ENCODE peak calls at places on chromosomes 3 and 15, in six cellular contexts. One of them, this sample, is unnamed.

GRCh38 chr3:49466047-49466446 is 4.0 kb upstream of the DAG1 start:
- DNase-seq in suprapubic skin: no peak
- DNase-seq in endothelial cell of umbilical vein: no peak
- DNase-seq in Peyer's patch: no peak
- DNase-seq in H1: no peak
- DNase-seq in heart left ventricle: no peak
- DNase-seq in this sample: no peak

GRCh38 chr3:61730058-61730457 is 168.7 kb downstream of the PTPRG start:
- DNase-seq in suprapubic skin: no peak
- DNase-seq in H1: no peak
- DNase-seq in Peyer's patch: no peak
- DNase-seq in heart left ventricle: no peak
- DNase-seq in endothelial cell of umbilical vein: no peak
- DNase-seq in this sample: no peak

GRCh38 chr3:146554168-146554760 is 9.9 kb upstream of the PLSCR1 start:
- DNase-seq in H1: no peak
- DNase-seq in endothelial cell of umbilical vein: no peak
- DNase-seq in suprapubic skin: no peak
- DNase-seq in Peyer's patch: no peak
- DNase-seq in heart left ventricle: no peak
- DNase-seq in this sample: peak

GRCh38 chr3:193716155-193716554 is 123.1 kb downstream of the OPA1 start:
- DNase-seq in H1: no peak
- DNase-seq in heart left ventricle: no peak
- DNase-seq in endothelial cell of umbilical vein: no peak
- DNase-seq in Peyer's patch: no peak
- DNase-seq in suprapubic skin: no peak
- DNase-seq in this sample: no peak

GRCh38 chr3:114092151-114093000 is 35.8 kb downstream of the QTRT2 start:
- DNase-seq in endothelial cell of umbilical vein: peak
- DNase-seq in suprapubic skin: no peak
- DNase-seq in heart left ventricle: no peak
- DNase-seq in H1: no peak
- DNase-seq in Peyer's patch: no peak
- DNase-seq in this sample: no peak

GRCh38 chr15:50358805-50359204 is 3.8 kb upstream of the GABPB1 start:
- DNase-seq in Peyer's patch: no peak
- DNase-seq in endothelial cell of umbilical vein: peak
- DNase-seq in heart left ventricle: no peak
- DNase-seq in H1: no peak
- DNase-seq in suprapubic skin: no peak
- DNase-seq in this sample: peak

GRCh38 chr3:20066079-20066478 is 25.8 kb downstream of the KAT2B start:
- DNase-seq in H1: no peak
- DNase-seq in Peyer's patch: no peak
- DNase-seq in suprapubic skin: no peak
- DNase-seq in heart left ventricle: no peak
- DNase-seq in endothelial cell of umbilical vein: no peak
- DNase-seq in this sample: no peak

GRCh38 chr3:141486735-141487418 is at the start of gene RASA2:
- DNase-seq in heart left ventricle: peak
- DNase-seq in suprapubic skin: no peak
- DNase-seq in Peyer's patch: peak
- DNase-seq in endothelial cell of umbilical vein: peak
- DNase-seq in H1: peak
- DNase-seq in this sample: peak

GRCh38 chr3:117892431-117892841 is 1142.2 kb downstream of the IGSF11 start:
- DNase-seq in endothelial cell of umbilical vein: no peak
- DNase-seq in H1: no peak
- DNase-seq in Peyer's patch: no peak
- DNase-seq in heart left ventricle: no peak
- DNase-seq in suprapubic skin: no peak
- DNase-seq in this sample: no peak

GRCh38 chr3:157445897-157446296 is 9.2 kb downstream of the PTX3 start:
- DNase-seq in endothelial cell of umbilical vein: peak
- DNase-seq in suprapubic skin: no peak
- DNase-seq in H1: no peak
- DNase-seq in Peyer's patch: no peak
- DNase-seq in heart left ventricle: no peak
- DNase-seq in this sample: no peak

GRCh38 chr3:123809597-123809996 is 74.5 kb downstream of the MYLK start:
- DNase-seq in Peyer's patch: no peak
- DNase-seq in heart left ventricle: no peak
- DNase-seq in endothelial cell of umbilical vein: peak
- DNase-seq in suprapubic skin: no peak
- DNase-seq in H1: no peak
- DNase-seq in this sample: no peak

DNA sequence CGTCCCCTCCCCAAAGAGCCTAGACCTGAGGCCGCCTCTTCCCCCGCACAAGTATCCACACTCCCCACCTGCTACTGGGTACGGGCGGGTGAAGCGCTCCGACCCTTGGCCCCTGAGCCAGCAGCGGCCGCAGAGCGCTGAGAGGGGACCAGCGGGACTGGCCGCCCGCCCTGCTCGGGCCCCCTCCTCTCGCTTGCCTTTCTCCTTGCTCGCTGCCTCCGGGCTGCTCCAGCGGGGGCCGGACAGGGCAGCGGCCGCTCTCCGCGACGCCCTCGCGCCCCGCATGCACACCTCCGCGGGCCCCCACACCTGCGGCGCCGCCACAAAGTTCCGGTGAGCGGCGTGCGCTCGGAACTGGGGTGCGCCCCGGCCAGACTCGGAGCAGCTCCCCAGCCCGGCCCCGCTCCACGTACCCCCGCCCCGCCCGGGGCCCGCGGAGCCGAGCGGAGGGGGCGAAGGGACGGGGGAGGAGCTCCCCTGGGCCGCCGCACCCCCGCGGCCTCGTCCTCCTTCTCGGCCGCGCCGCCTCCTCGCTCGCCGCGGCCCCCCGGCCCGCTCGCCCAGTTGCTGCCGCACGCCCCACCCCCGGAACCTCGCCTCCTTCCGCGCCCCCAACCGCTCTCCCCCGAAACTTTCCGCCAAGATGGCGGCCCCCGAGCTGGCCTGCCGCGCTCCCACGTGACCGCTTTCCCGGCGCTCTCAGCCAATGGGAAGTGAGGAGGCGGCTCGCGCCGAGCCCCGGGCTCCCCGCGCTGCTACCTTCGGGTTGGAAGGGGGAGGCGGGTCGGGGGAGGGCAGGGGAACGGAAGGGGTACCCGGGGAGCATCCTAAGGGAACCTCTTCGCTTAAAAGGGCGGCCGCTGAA is 704 bp downstream of the DLG1 start:
- DNase-seq in suprapubic skin: peak
- DNase-seq in endothelial cell of umbilical vein: peak
- DNase-seq in heart left ventricle: peak
- DNase-seq in H1: peak
- DNase-seq in Peyer's patch: peak
- DNase-seq in this sample: peak
- TF ChIP-seq POLR2A in suprapubic skin: no peak
- TF ChIP-seq POLR2A in endothelial cell of umbilical vein: peak
- TF ChIP-seq POLR2A in heart left ventricle: no peak
- TF ChIP-seq POLR2A in H1: no peak
- TF ChIP-seq POLR2A in Peyer's patch: peak
- TF ChIP-seq POLR2A in this sample: no peak

GRCh38 chr3:125644036-125645025 is 49.0 kb upstream of the OSBPL11 start:
- DNase-seq in endothelial cell of umbilical vein: no peak
- DNase-seq in H1: no peak
- DNase-seq in heart left ventricle: no peak
- DNase-seq in Peyer's patch: no peak
- DNase-seq in suprapubic skin: no peak
- DNase-seq in this sample: no peak
- TF ChIP-seq POLR2A in endothelial cell of umbilical vein: no peak
- TF ChIP-seq POLR2A in H1: no peak
- TF ChIP-seq POLR2A in heart left ventricle: no peak
- TF ChIP-seq POLR2A in Peyer's patch: no peak
- TF ChIP-seq POLR2A in suprapubic skin: no peak
- TF ChIP-seq POLR2A in this sample: no peak

DNA sequence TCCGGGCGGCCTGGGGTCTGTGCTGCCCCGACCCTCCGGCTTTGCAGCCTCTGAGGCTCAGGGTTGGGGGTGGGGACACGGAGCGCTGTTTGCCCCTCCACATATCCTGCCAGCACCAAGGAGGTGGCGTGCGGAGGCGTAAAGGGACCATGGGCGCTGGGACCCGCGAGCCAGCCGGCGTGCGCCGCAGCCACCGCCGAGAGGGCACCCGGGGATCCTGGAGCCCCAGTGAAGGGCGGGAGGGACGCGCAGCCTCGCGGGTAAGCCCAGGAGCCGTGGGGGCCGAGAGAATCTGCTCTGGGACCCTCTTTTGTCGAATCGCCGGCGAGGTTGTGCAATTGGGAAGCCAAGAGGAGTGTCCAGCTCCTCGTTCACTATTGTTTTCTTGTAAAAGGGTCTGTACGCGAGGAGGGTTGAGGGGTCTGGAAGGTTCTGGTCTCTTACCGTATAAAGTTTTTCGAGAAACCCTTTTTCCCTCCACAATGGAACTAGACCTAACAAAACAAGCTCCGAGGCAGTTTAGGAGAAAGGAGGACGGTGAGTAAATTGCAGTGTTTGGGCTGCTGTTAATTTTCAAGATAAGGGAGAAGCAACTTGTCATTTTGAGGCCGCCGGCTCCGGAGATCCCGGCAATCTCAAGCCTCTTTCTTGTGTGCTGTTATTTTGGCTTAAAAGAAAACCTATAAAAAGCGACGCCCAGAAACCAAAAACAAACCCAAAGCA is 29.9 kb upstream of the ST3GAL6 start:
- DNase-seq in endothelial cell of umbilical vein: peak
- DNase-seq in Peyer's patch: no peak
- DNase-seq in suprapubic skin: no peak
- DNase-seq in H1: peak
- DNase-seq in heart left ventricle: peak
- DNase-seq in this sample: peak
- TF ChIP-seq POLR2A in endothelial cell of umbilical vein: no peak
- TF ChIP-seq POLR2A in Peyer's patch: no peak
- TF ChIP-seq POLR2A in suprapubic skin: no peak
- TF ChIP-seq POLR2A in H1: no peak
- TF ChIP-seq POLR2A in heart left ventricle: no peak
- TF ChIP-seq POLR2A in this sample: no peak

GRCh38 chr3:112640864-112641751 is at the start of gene CCDC80:
- DNase-seq in Peyer's patch: no peak
- DNase-seq in endothelial cell of umbilical vein: peak
- DNase-seq in suprapubic skin: no peak
- DNase-seq in H1: no peak
- DNase-seq in heart left ventricle: no peak
- DNase-seq in this sample: no peak

GRCh38 chr3:112642912-112643506 is 2.1 kb upstream of the CCDC80 start:
- DNase-seq in Peyer's patch: peak
- DNase-seq in heart left ventricle: peak
- DNase-seq in H1: peak
- DNase-seq in suprapubic skin: peak
- DNase-seq in endothelial cell of umbilical vein: peak
- DNase-seq in this sample: peak

GRCh38 chr3:112644453-112644852 is 3.5 kb upstream of the CCDC80 start:
- DNase-seq in H1: no peak
- DNase-seq in suprapubic skin: no peak
- DNase-seq in heart left ventricle: no peak
- DNase-seq in Peyer's patch: no peak
- DNase-seq in endothelial cell of umbilical vein: no peak
- DNase-seq in this sample: no peak

GRCh38 chr3:112646623-112647022 is 5.7 kb upstream of the CCDC80 start:
- DNase-seq in Peyer's patch: no peak
- DNase-seq in H1: no peak
- DNase-seq in heart left ventricle: no peak
- DNase-seq in endothelial cell of umbilical vein: no peak
- DNase-seq in suprapubic skin: no peak
- DNase-seq in this sample: no peak

GRCh38 chr3:112643621-112644236 is 2.8 kb upstream of the CCDC80 start:
- DNase-seq in heart left ventricle: no peak
- DNase-seq in endothelial cell of umbilical vein: no peak
- DNase-seq in suprapubic skin: no peak
- DNase-seq in Peyer's patch: no peak
- DNase-seq in H1: no peak
- DNase-seq in this sample: no peak
- TF ChIP-seq POLR2A in heart left ventricle: no peak
- TF ChIP-seq POLR2A in endothelial cell of umbilical vein: no peak
- TF ChIP-seq POLR2A in suprapubic skin: no peak
- TF ChIP-seq POLR2A in Peyer's patch: no peak
- TF ChIP-seq POLR2A in H1: no peak
- TF ChIP-seq POLR2A in this sample: no peak